ENCODE peak calls at places on chromosomes 5 and 9, in four cellular contexts. X is right cardiac atrium, O is neuronal stem cell, A is hepatocyte. G is an unnamed sample. For H3K4me1, the result is how much of the 10 kb centered on the place peaks cover.

GRCh38 chr9:105243015-105243686 is 1.3 kb upstream of the SLC44A1 start:
- DNase-seq in X (no peak), A (no peak), O (no peak), G (no peak)

GRCh38 chr5:39331993-39332392 is 32.3 kb downstream of the C9 start:
- DNase-seq in A (no peak), X (no peak), O (no peak), G (no peak)

GRCh38 chr5:169416583-169417196 is 115.8 kb upstream of the SLIT3 start:
- DNase-seq in X (peak), A (peak), O (no peak), G (no peak)

GRCh38 chr9:5799314-5799713 is 33.6 kb downstream of the ERMP1 start:
- DNase-seq in A (peak), O (no peak), X (no peak), G (no peak)

GRCh38 chr9:581673-582497 is 259.6 kb upstream of the DMRT1 start:
- DNase-seq in A (peak), X (no peak), O (no peak), G (no peak)

GRCh38 chr5:59069438-59070079 is 486.7 kb downstream of the RAB3C start:
- DNase-seq in A (peak), O (peak), X (peak), G (no peak)

GRCh38 chr5:76642390-76643040 is 19.3 kb upstream of the F2RL2 start:
- DNase-seq in O (no peak), X (no peak), A (no peak), G (no peak)

GRCh38 chr9:87615547-87616148 is 110.3 kb upstream of the CTSL start:
- DNase-seq in X (no peak), O (no peak), A (peak), G (no peak)

GRCh38 chr5:100643473-100643872 is 108.3 kb downstream of the FAM174A start:
- DNase-seq in A (no peak), O (no peak), X (no peak), G (no peak)

GRCh38 chr5:9838906-9839305 is 208.8 kb upstream of the TAS2R1 start:
- DNase-seq in O (no peak), A (no peak), X (no peak), G (no peak)

GRCh38 chr9:87711857-87712800 is 13.8 kb upstream of the CTSL start:
- DNase-seq in A (peak), X (no peak), O (no peak), G (no peak)

GRCh38 chr5:109242518-109242917 is 167.3 kb downstream of the PJA2 start:
- DNase-seq in A (no peak), X (no peak), O (no peak), G (no peak)

GRCh38 chr9:122197334-122197872 is 31.4 kb downstream of the LHX6 start:
- DNase-seq in X (no peak), A (no peak), O (no peak), G (no peak)

GRCh38 chr5:124869481-124870033 is 123.1 kb upstream of the ZNF608 start:
- DNase-seq in X (no peak), O (no peak), A (no peak), G (no peak)

GRCh38 chr5:73363911-73364730 is 84.5 kb downstream of the FOXD1 start:
- DNase-seq in X (no peak), A (peak), O (no peak), G (no peak)

GRCh38 chr5:73369283-73369682 is 79.3 kb downstream of the FOXD1 start:
- DNase-seq in X (no peak), O (no peak), A (no peak), G (no peak)

GRCh38 chr5:73367650-73368049 is 80.9 kb downstream of the FOXD1 start:
- DNase-seq in A (no peak), O (no peak), X (no peak), G (no peak)

GRCh38 chr5:73365990-73366667 is 82.4 kb downstream of the FOXD1 start:
- DNase-seq in X (no peak), O (no peak), A (no peak), G (no peak)

DNA sequence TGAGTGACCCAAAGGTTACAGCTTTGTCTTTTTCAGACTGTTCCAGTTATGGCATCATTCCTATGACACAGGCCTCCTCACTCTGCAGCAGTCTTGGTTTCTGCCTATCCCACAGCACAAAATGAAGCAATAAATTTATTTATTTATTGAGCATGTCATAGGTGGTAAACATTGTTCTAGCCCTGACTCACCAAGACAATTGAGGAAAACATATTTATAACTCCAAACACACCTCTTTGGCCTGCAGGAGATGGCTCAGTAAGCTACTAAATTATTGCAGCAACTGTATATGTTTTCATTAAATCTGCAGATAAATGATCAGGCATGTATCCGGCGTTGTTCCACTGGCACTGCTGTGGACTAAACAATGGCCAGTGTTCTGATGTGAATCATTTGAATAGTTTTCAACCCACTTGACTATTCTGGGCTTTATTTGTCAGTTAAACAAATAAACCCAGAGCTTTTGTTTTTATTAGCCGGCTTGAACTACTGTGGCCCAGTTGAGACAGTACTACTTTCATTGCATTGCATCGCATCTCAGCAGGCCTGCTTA is 83.2 kb downstream of the FOXD1 start:
- DNase-seq in X (no peak), O (no peak), A (no peak), G (no peak)
- H3K4me1 ChIP-seq in X (under half), O (under half), A (under half), G (under half)

DNA sequence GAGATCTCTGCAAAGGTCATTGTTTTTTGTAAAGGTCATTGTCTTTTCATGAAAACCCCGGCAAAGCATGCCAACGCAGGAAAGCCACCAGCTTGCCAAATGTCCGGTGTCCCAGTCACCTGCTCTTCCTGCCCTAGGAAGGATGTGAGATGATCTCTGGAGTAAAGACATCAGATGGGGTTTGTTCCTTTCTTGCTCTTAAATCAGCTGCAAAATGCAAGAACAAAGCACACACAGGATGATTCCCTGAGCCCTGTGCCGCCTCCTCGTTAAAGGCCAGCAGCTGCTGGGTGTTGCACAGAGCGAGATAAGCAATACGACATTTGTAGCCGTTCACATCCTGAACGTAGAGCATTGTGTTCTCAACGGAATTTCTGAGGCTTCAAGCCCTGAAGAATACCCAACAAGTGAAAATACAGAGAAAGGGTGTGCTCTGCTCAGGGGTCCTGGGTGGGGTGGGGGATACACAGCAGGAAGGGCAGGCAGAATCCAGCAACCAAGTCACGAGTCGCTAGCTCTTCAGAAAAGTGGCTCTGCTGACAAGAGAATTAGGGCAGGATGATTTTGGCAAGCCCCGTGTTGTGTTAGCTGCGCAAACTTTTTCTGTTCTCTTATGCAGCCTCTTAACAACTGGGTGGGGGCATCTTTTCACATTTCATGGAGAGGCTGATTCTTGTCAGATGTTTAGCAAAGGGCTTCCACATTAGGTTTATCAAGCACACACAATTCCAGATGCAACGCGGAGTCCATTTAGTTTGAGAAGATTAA is 229.2 kb upstream of the MAP3K1 start:
- DNase-seq in A (peak), X (peak), O (peak), G (no peak)
- H3K4me3 ChIP-seq in A (no peak), X (peak), O (no peak), G (no peak)

DNA sequence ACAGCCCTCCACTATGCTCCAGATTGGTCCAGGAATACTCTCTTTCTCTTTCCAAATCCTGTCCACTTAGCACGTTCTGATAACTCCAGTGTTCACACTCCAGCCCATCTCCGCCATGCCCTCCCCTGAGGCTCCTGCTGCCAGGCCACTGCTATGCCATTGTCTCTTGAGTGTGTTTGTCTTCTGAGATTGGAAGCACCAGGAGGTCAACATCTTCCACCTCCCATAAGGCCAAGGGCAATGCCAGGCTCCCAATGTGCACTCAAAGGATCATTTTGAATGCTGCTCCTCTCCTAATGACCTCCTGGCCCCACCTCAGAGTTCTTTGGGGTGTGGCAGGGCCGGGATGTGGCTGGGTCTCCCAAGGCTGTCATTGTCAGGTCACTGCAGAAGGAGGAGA is 19.5 kb downstream of the IGIP start:
- DNase-seq in X (no peak), O (no peak), A (no peak), G (no peak)
- H3K4me1 ChIP-seq in X (under half), O (under half), A (under half), G (under half)

DNA sequence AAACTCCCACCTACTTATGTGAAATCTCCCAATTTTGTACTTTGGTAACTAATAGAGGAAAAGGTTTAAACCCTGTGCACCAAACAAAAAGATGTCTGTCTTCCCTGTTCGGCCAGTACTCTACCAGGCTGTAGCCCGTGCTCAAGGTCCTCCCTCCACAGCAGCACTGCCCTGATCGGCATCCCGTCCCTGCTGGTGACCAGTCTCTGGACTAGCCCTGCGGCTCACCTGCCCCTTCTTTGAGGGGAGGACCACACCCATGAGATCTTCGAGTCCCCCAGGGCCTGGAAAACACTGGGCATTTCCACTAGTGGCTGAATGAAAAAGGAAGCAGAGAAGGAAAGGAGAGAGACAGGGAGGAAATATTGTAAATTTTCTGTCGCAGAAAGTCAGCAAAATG is 2.8 kb downstream of the GFPT2 start:
- DNase-seq in O (no peak), X (no peak), A (no peak), G (no peak)
- H3K4me3 ChIP-seq in O (no peak), X (no peak), A (no peak), G (no peak)

GRCh38 chr5:80195837-80196400 is 59.9 kb downstream of the SERINC5 start:
- DNase-seq in X (no peak), O (no peak), A (no peak), G (no peak)
- H3K4me1 ChIP-seq in X (under half), O (under half), A (under half), G (under half)

GRCh38 chr5:149406979-149407306 is 27.9 kb upstream of the IL17B start:
- DNase-seq in O (no peak), A (no peak), X (no peak), G (no peak)
- H3K4me3 ChIP-seq in O (no peak), A (no peak), X (peak), G (peak)